ENCODE peak calls at places on chromosomes 6 and 20, in four cellular contexts. Z, N, O and E are unnamed samples.

GRCh38 chr6:85449818-85450577 is at the start of gene NT5E:
- DNase-seq in N (peak), O (peak), Z (peak), E (peak)

GRCh38 chr6:66082914-66083313 is 375.9 kb upstream of the EYS start:
- DNase-seq in N (no peak), O (no peak), Z (no peak), E (no peak)

GRCh38 chr6:94323853-94324252 is 904.5 kb upstream of the EPHA7 start:
- DNase-seq in Z (no peak), O (no peak), N (no peak), E (no peak)

GRCh38 chr6:68777956-68778355 is 142.9 kb downstream of the ADGRB3 start:
- DNase-seq in Z (no peak), N (no peak), O (no peak), E (no peak)

GRCh38 chr6:20922743-20923142 is 388.5 kb downstream of the CDKAL1 start:
- DNase-seq in O (no peak), N (no peak), Z (no peak), E (no peak)

GRCh38 chr6:53679446-53679933 is 13.9 kb upstream of the KLHL31 start:
- DNase-seq in O (no peak), N (peak), Z (no peak), E (no peak)

GRCh38 chr6:85775883-85776282 is 133.2 kb upstream of the SYNCRIP start:
- DNase-seq in O (no peak), Z (no peak), N (no peak), E (no peak)

GRCh38 chr6:52518279-52518944 is 58.4 kb downstream of the TRAM2 start:
- DNase-seq in Z (no peak), N (no peak), O (no peak), E (no peak)

GRCh38 chr20:36499723-36500501 is 41.4 kb upstream of the MYL9 start:
- DNase-seq in O (no peak), N (no peak), Z (no peak), E (no peak)

GRCh38 chr20:23643665-23644064 is 5.9 kb upstream of the CST3 start:
- DNase-seq in Z (no peak), O (no peak), N (no peak), E (no peak)

GRCh38 chr6:168658059-168658458 is 217.1 kb downstream of the SMOC2 start:
- DNase-seq in O (no peak), Z (no peak), N (no peak), E (no peak)

GRCh38 chr6:148760568-148761531 is 14.0 kb downstream of the UST start:
- DNase-seq in Z (no peak), N (peak), O (peak), E (peak)

GRCh38 chr20:891121-892080 is 24.7 kb downstream of the ANGPT4 start:
- DNase-seq in N (no peak), Z (no peak), O (no peak), E (no peak)

GRCh38 chr6:107704377-107705013 is 119.6 kb downstream of the SCML4 start:
- DNase-seq in Z (peak), N (no peak), O (no peak), E (no peak)

GRCh38 chr6:27814665-27815424 is 97.4 kb downstream of the OR2B2 start:
- DNase-seq in N (peak), Z (peak), O (peak), E (peak)

GRCh38 chr6:136719280-136720044 is 72.8 kb downstream of the MAP3K5 start:
- DNase-seq in N (no peak), Z (no peak), O (no peak), E (no peak)

GRCh38 chr6:101413773-101414172 is 20.3 kb downstream of the GRIK2 start:
- DNase-seq in Z (no peak), N (no peak), O (no peak), E (no peak)

GRCh38 chr6:62298745-62299392 is 12.8 kb upstream of the KHDRBS2 start:
- DNase-seq in Z (no peak), O (no peak), N (no peak), E (no peak)

GRCh38 chr6:10400330-10400729 is 14.5 kb downstream of the TFAP2A start:
- DNase-seq in N (no peak), O (no peak), Z (no peak), E (no peak)

GRCh38 chr6:142886431-142887170 is 58.4 kb downstream of the HIVEP2 start:
- DNase-seq in Z (no peak), O (no peak), N (peak), E (no peak)

GRCh38 chr20:61387204-61387958 is 135.3 kb downstream of the CDH4 start:
- DNase-seq in Z (peak), O (no peak), N (no peak), E (no peak)

GRCh38 chr6:84172574-84172973 is 54.9 kb downstream of the CEP162 start:
- DNase-seq in N (no peak), O (no peak), Z (no peak), E (no peak)

GRCh38 chr6:22821664-22822320 is 252.4 kb downstream of the HDGFL1 start:
- DNase-seq in O (no peak), N (no peak), Z (no peak), E (no peak)

GRCh38 chr6:83371428-83371827 is 59.4 kb downstream of the ME1 start:
- DNase-seq in Z (no peak), O (no peak), N (no peak), E (no peak)

GRCh38 chr6:11732036-11732545 is 46.5 kb downstream of the ADTRP start:
- DNase-seq in O (no peak), N (no peak), Z (no peak), E (no peak)

GRCh38 chr6:41558033-41558807 is 12.0 kb downstream of the FOXP4 start:
- DNase-seq in N (no peak), Z (no peak), O (no peak), E (no peak)

GRCh38 chr6:38943964-38944363 is 104.6 kb upstream of the GLP1R start:
- DNase-seq in Z (no peak), N (no peak), O (no peak), E (no peak)

GRCh38 chr20:42152570-42152969 is 534.4 kb upstream of the CHD6 start:
- DNase-seq in N (no peak), Z (no peak), O (no peak), E (no peak)

GRCh38 chr6:21593927-21594421 is 423 bp downstream of the SOX4 start:
- DNase-seq in O (peak), Z (no peak), N (no peak), E (no peak)

GRCh38 chr20:21003902-21004301 is 102.3 kb downstream of the LINC00237 start:
- DNase-seq in Z (no peak), O (no peak), N (no peak), E (no peak)

GRCh38 chr6:63537126-63537958 is 34.9 kb upstream of the LOC128125822 start:
- DNase-seq in O (no peak), Z (no peak), N (no peak), E (no peak)

GRCh38 chr20:59308493-59309201 is 8.2 kb downstream of the EDN3 start:
- DNase-seq in N (no peak), Z (peak), O (peak), E (no peak)

GRCh38 chr6:27866370-27867050 is 45.7 kb downstream of the OR2B2 start:
- DNase-seq in N (peak), Z (no peak), O (peak), E (peak)